ENCODE peak calls at places on chromosomes 3 and 15, in four cellular contexts. O, S, N and Q are unnamed samples.

GRCh38 chr15:86650084-86650483 is 570.4 kb downstream of the AGBL1 start:
- DNase-seq in O (peak), S (no peak), N (no peak), Q (no peak)

GRCh38 chr3:134496481-134497071 is 10.7 kb downstream of the CEP63 start:
- DNase-seq in O (no peak), S (no peak), N (no peak), Q (no peak)

GRCh38 chr3:194482196-194482593 is 4.6 kb downstream of the ATP13A3 start:
- DNase-seq in O (no peak), S (no peak), N (no peak), Q (no peak)

GRCh38 chr15:99929266-99929665 is 196.0 kb upstream of the LYSMD4 start:
- DNase-seq in O (no peak), S (no peak), N (no peak), Q (no peak)

GRCh38 chr3:73625124-73625665 is 454 bp upstream of the PDZRN3 start:
- DNase-seq in O (no peak), S (no peak), N (no peak), Q (peak)

GRCh38 chr3:15055019-15055557 is 10.0 kb downstream of the MRPS25 start:
- DNase-seq in O (no peak), S (peak), N (no peak), Q (no peak)

GRCh38 chr3:71254658-71255057 is 328.9 kb downstream of the FOXP1 start:
- DNase-seq in O (peak), S (no peak), N (no peak), Q (no peak)

GRCh38 chr15:35289029-35289617 is 204.0 kb upstream of the NANOGP8 start:
- DNase-seq in O (peak), S (no peak), N (no peak), Q (no peak)

GRCh38 chr15:29664406-29664805 is 157.9 kb downstream of the TJP1 start:
- DNase-seq in O (no peak), S (no peak), N (no peak), Q (no peak)

GRCh38 chr3:152969557-152970300 is 134.8 kb downstream of the P2RY1 start:
- DNase-seq in O (peak), S (no peak), N (no peak), Q (no peak)

DNA sequence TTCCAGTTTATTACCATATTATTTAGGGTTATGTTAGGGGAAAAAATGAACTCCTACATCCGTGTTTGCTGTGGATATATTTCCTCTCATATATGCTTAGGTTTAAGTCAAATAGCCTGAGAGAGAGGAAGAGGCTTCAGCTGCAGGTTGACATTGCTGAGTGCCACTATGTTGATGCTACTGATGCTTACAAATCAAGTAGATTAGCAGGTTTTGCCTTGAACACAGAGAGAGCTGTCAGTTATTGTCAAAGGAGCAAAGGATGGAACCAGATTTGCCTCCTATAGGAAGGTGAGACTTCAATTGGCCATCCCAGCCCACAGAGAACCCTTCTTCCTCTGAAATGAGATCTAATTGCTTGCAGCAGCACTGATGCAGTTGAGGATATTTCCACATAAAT is 339.2 kb downstream of the CADM2 start:
- DNase-seq in O (no peak), S (no peak), N (no peak), Q (no peak)
- TF ChIP-seq EP300 in O (no peak), S (no peak), N (no peak), Q (no peak)

GRCh38 chr15:58987501-58988010 is at the start of gene RNF111:
- DNase-seq in O (peak), S (peak), N (peak), Q (peak)
- TF ChIP-seq POLR2A in O (peak), S (peak), N (peak), Q (peak)

GRCh38 chr15:69592954-69593353 is 140.3 kb downstream of the RPLP1 start:
- DNase-seq in O (peak), S (no peak), N (no peak), Q (no peak)

GRCh38 chr15:69590201-69590600 is 137.6 kb downstream of the RPLP1 start:
- DNase-seq in O (no peak), S (no peak), N (no peak), Q (no peak)

GRCh38 chr15:69590932-69591524 is 138.4 kb downstream of the RPLP1 start:
- DNase-seq in O (no peak), S (no peak), N (no peak), Q (no peak)

GRCh38 chr15:69593488-69593887 is 140.9 kb downstream of the RPLP1 start:
- DNase-seq in O (no peak), S (no peak), N (no peak), Q (no peak)

GRCh38 chr15:69591905-69592508 is 139.4 kb downstream of the RPLP1 start:
- DNase-seq in O (peak), S (no peak), N (no peak), Q (no peak)
- TF ChIP-seq EP300 in O (peak), S (no peak), N (no peak), Q (no peak)

DNA sequence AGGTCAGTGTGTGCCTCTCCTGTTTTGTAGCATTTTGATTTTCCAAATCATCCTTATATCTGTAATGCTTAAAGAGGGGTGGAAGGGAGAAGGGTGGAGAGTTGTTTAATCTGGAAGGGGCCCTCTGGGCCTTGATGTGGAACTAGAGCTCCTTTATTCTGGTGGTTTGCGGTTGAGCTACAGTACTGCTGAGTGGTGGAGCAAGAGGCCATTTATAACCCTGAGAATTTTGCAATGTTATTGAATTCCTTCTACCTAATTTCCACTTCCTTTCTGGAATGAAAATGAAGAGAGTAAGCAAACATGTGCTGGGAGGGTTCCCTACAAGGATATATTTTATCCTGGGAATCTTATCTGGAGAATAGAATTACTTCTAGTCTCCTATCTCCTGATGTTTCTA is 35.3 kb upstream of the TUBGCP5 start:
- DNase-seq in O (no peak), S (no peak), N (no peak), Q (no peak)
- TF ChIP-seq POLR2A in O (no peak), S (no peak), N (no peak), Q (no peak)